ENCODE peak calls at places on chromosomes 13 and 19, in seven cellular contexts. N, I, C, S, E, Z and B are unnamed samples.

GRCh38 chr19:16070366-16070990 is 5.8 kb upstream of the TPM4 start:
- DNase-seq in C (peak), I (peak), E (peak), S (no peak), Z (peak), N (no peak), B (no peak)

GRCh38 chr13:111033172-111034133 is 81.7 kb upstream of the ARHGEF7 start:
- DNase-seq in I (no peak), S (no peak), N (no peak), E (peak), Z (no peak), C (no peak), B (no peak)

GRCh38 chr19:38644719-38645118 is 2.7 kb upstream of the ACTN4 start:
- DNase-seq in N (no peak), C (no peak), I (no peak), S (peak), Z (no peak), E (no peak), B (no peak)

GRCh38 chr13:71408416-71408815 is 458.6 kb downstream of the DACH1 start:
- DNase-seq in N (no peak), E (no peak), Z (no peak), S (no peak), I (no peak), C (no peak), B (no peak)

GRCh38 chr19:50522881-50523280 is 9.2 kb upstream of the ASPDH start:
- DNase-seq in Z (no peak), C (no peak), N (no peak), S (no peak), I (no peak), E (no peak), B (no peak)

GRCh38 chr19:20038358-20039202 is 725 bp downstream of the ZNF682 start:
- DNase-seq in C (no peak), S (no peak), N (no peak), I (peak), E (peak), Z (no peak), B (no peak)

GRCh38 chr13:87671031-87671823 is at the start of gene SLITRK5:
- DNase-seq in C (peak), N (peak), S (peak), E (peak), Z (peak), I (peak), B (peak)

GRCh38 chr19:54137913-54138776 is 583 bp downstream of the CNOT3 start:
- DNase-seq in E (peak), S (no peak), C (no peak), Z (peak), I (peak), N (peak), B (peak)

GRCh38 chr13:110920038-110920437 is 5.2 kb upstream of the ANKRD10 start:
- DNase-seq in N (no peak), E (no peak), S (no peak), Z (no peak), I (no peak), C (no peak), B (no peak)

GRCh38 chr19:33522371-33522662 is 726 bp upstream of the PEPD start:
- DNase-seq in C (no peak), S (no peak), I (no peak), E (no peak), N (no peak), Z (no peak), B (no peak)

GRCh38 chr13:30133976-30134375 is 173.4 kb downstream of the KATNAL1 start:
- DNase-seq in I (no peak), Z (no peak), S (no peak), N (peak), C (no peak), E (peak), B (no peak)

GRCh38 chr19:50794778-50795664 is 4.8 kb downstream of the ACP4 start:
- DNase-seq in S (peak), I (no peak), Z (no peak), E (peak), N (no peak), C (no peak), B (no peak)

GRCh38 chr19:21087871-21088270 is 5.9 kb downstream of the ZNF714 start:
- DNase-seq in I (no peak), C (no peak), Z (no peak), E (no peak), N (no peak), S (no peak), B (no peak)

GRCh38 chr13:18212873-18213272 is 968.8 kb downstream of the TUBA3C start:
- DNase-seq in Z (peak), E (no peak), N (no peak), S (peak), C (no peak), I (no peak), B (no peak)

GRCh38 chr19:17385878-17386611 is 8.0 kb downstream of the CCDC194 start:
- DNase-seq in N (peak), S (peak), C (peak), E (peak), I (peak), Z (peak), B (peak)

GRCh38 chr13:30905932-30906383 is at the start of gene MEDAG:
- DNase-seq in E (peak), S (no peak), Z (no peak), I (no peak), C (peak), N (no peak), B (no peak)

GRCh38 chr13:42569576-42570344 is 4.2 kb upstream of the TNFSF11 start:
- DNase-seq in C (no peak), Z (no peak), N (no peak), S (no peak), E (no peak), I (no peak), B (no peak)

GRCh38 chr19:39474139-39474620 is 6.5 kb upstream of the TIMM50 start:
- DNase-seq in E (peak), Z (peak), I (peak), N (peak), C (peak), S (peak), B (peak)

GRCh38 chr19:33324628-33325027 is 22.3 kb upstream of the CEBPA start:
- DNase-seq in C (no peak), S (no peak), I (no peak), E (no peak), Z (no peak), N (no peak), B (no peak)

GRCh38 chr19:52734340-52734892 is 428 bp downstream of the ZNF611 start:
- DNase-seq in E (peak), S (peak), I (no peak), N (peak), Z (no peak), C (no peak), B (no peak)

GRCh38 chr13:112977525-112977924 is 8.5 kb downstream of the MCF2L start:
- DNase-seq in N (no peak), Z (no peak), C (no peak), E (no peak), I (no peak), S (no peak), B (no peak)

GRCh38 chr19:5070390-5070789 is 101.5 kb downstream of the KDM4B start:
- DNase-seq in N (no peak), I (no peak), Z (no peak), E (no peak), S (no peak), C (no peak), B (no peak)

GRCh38 chr13:77580748-77581147 is 45.2 kb downstream of the SCEL start:
- DNase-seq in S (no peak), I (no peak), N (no peak), C (no peak), E (no peak), Z (no peak), B (no peak)